ENCODE peak calls at places on chromosomes 2 and 18, in four cellular contexts. N is stimulated activated CD4-positive, alpha-beta T cell treated with anti-CD3 and anti-CD28 coated beads, Interleukin-2, amount 100 ng/mL, for 48 hours; G is NAMALWA; U is substantia nigra. M is an unnamed sample.

GRCh38 chr18:73431620-73432019 is 563.8 kb upstream of the NETO1 start:
- DNase-seq in U (no peak), G (no peak), N (no peak), M (no peak)

GRCh38 chr2:193847140-193847539 is 1652.4 kb upstream of the TMEFF2 start:
- DNase-seq in G (no peak), N (no peak), U (no peak), M (no peak)

GRCh38 chr2:236498369-236498768 is 71.3 kb upstream of the ACKR3 start:
- DNase-seq in G (no peak), N (no peak), U (no peak), M (peak)

GRCh38 chr18:13834501-13835015 is 10.6 kb downstream of the MC5R start:
- DNase-seq in N (no peak), U (no peak), G (no peak), M (no peak)

GRCh38 chr2:232920055-232920454 is 50.0 kb downstream of the SNORC start:
- DNase-seq in G (no peak), N (no peak), U (no peak), M (no peak)

GRCh38 chr18:32195881-32196815 is 6.3 kb downstream of the MEP1B start:
- DNase-seq in G (no peak), U (no peak), N (no peak), M (no peak)

GRCh38 chr2:68879296-68879695 is 8.1 kb upstream of the BMP10 start:
- DNase-seq in U (no peak), N (no peak), G (no peak), M (no peak)

GRCh38 chr2:184205048-184205596 is 393.2 kb upstream of the ZNF804A start:
- DNase-seq in U (no peak), G (no peak), N (no peak), M (no peak)

GRCh38 chr2:241686322-241686648 is 330 bp downstream of the DTYMK start:
- DNase-seq in U (no peak), G (no peak), N (no peak), M (no peak)

GRCh38 chr2:96665083-96665569 is 22.6 kb downstream of the FER1L5 start:
- DNase-seq in U (no peak), G (no peak), N (no peak), M (peak)

GRCh38 chr18:63188063-63188462 is 131.5 kb downstream of the BCL2 start:
- DNase-seq in U (no peak), G (no peak), N (no peak), M (no peak)

GRCh38 chr2:214378455-214379103 is 32.3 kb upstream of the VWC2L start:
- DNase-seq in U (no peak), G (no peak), N (no peak), M (no peak)

GRCh38 chr18:10524507-10525425 is 1.1 kb upstream of the NAPG start:
- DNase-seq in N (no peak), U (no peak), G (peak), M (no peak)

GRCh38 chr18:10736984-10737383 is 211.2 kb downstream of the NAPG start:
- DNase-seq in G (no peak), N (no peak), U (no peak), M (no peak)

GRCh38 chr2:229852565-229852964 is 69.2 kb downstream of the TRIP12 start:
- DNase-seq in N (peak), U (no peak), G (no peak), M (peak)

GRCh38 chr18:48208432-48208948 is 200.7 kb downstream of the ZBTB7C start:
- DNase-seq in N (no peak), G (no peak), U (no peak), M (no peak)

GRCh38 chr2:75787532-75788132 is 76.9 kb upstream of the GCFC2 start:
- DNase-seq in G (peak), U (no peak), N (no peak), M (no peak)

GRCh38 chr18:58370662-58371061 is 258.2 kb downstream of the ALPK2 start:
- DNase-seq in U (no peak), G (no peak), N (no peak), M (no peak)

GRCh38 chr2:3692375-3692774 is 11.0 kb upstream of the DCDC2C start:
- DNase-seq in G (peak), U (no peak), N (no peak), M (no peak)

GRCh38 chr2:104431701-104432121 is 422.2 kb upstream of the POU3F3 start:
- DNase-seq in N (no peak), U (no peak), G (no peak), M (no peak)

GRCh38 chr2:63786506-63786905 is 55.2 kb upstream of the UGP2 start:
- DNase-seq in U (no peak), G (no peak), N (no peak), M (no peak)

GRCh38 chr2:226802573-226802972 is 3.0 kb upstream of the IRS1 start:
- DNase-seq in N (no peak), U (no peak), G (peak), M (no peak)

GRCh38 chr2:222358876-222359275 is 60.1 kb upstream of the PAX3 start:
- DNase-seq in U (no peak), G (no peak), N (no peak), M (no peak)

GRCh38 chr2:232901711-232902578 is 31.9 kb downstream of the SNORC start:
- DNase-seq in U (no peak), N (peak), G (no peak), M (peak)

GRCh38 chr2:19711470-19712372 is 190.1 kb downstream of the TTC32 start:
- DNase-seq in G (peak), N (no peak), U (no peak), M (peak)

M was measured in BJ.